ENCODE peak calls at places on chromosomes 16 and 17, in nine cellular contexts. W is AG20443; X is iPS-NIHi11; H is WTC11; K is H54; B is gastrocnemius medialis; S is stimulated activated CD4-positive, alpha-beta T cell treated with anti-CD3 and anti-CD28 coated beads, Interleukin-1b, Interleukin-23, amount 100 ng/mL, for 1 hour; V is fibroblast of the conjunctiva; F is progenitor cell of endocrine pancreas. N is an unnamed sample.

GRCh38 chr16:67767953-67768352 is 38.4 kb downstream of the RANBP10 start:
- DNase-seq in K (no peak), X (no peak), S (no peak), H (no peak), W (no peak), V (peak), B (no peak), F (no peak), N (no peak)

GRCh38 chr17:77942111-77942988 is 16.2 kb upstream of the TNRC6C start:
- DNase-seq in V (no peak), K (no peak), B (no peak), X (no peak), F (no peak), S (no peak), H (no peak), W (no peak), N (no peak)

GRCh38 chr17:9499041-9499440 is 76.6 kb downstream of the STX8 start:
- DNase-seq in F (no peak), S (no peak), W (no peak), B (no peak), H (no peak), V (no peak), X (no peak), K (no peak), N (no peak)

GRCh38 chr17:54900457-54901229 is at the start of gene TOM1L1:
- DNase-seq in V (peak), H (peak), S (no peak), W (peak), X (peak), B (peak), F (peak), K (peak), N (peak)

GRCh38 chr17:66975614-66976378 is 11.3 kb downstream of the CACNG4 start:
- DNase-seq in S (no peak), X (peak), B (peak), V (no peak), K (no peak), W (no peak), H (peak), F (no peak), N (peak)

GRCh38 chr16:4746991-4747574 is 12.7 kb downstream of the DNAAF8 start:
- DNase-seq in F (no peak), V (peak), W (no peak), S (no peak), X (no peak), H (no peak), K (no peak), B (no peak), N (no peak)

GRCh38 chr16:76176153-76176552 is 101.0 kb upstream of the CNTNAP4 start:
- DNase-seq in K (no peak), B (no peak), F (no peak), X (no peak), S (no peak), W (no peak), H (no peak), V (no peak), N (no peak)

GRCh38 chr16:75096730-75097129 is 19.9 kb downstream of the LDHD start:
- DNase-seq in X (peak), V (no peak), B (no peak), F (no peak), W (peak), K (no peak), S (no peak), H (peak), N (peak)

GRCh38 chr16:68732068-68732680 is 4.9 kb upstream of the CDH1 start:
- DNase-seq in B (no peak), F (no peak), W (no peak), V (no peak), S (no peak), H (peak), K (peak), X (peak), N (peak)

GRCh38 chr16:27475561-27475960 is 73.6 kb downstream of the IL21R start:
- DNase-seq in X (no peak), S (no peak), W (peak), H (no peak), K (peak), B (no peak), F (no peak), V (no peak), N (no peak)

GRCh38 chr16:29784157-29784556 is 6.1 kb downstream of the ZG16 start:
- DNase-seq in X (no peak), V (no peak), H (no peak), B (no peak), F (no peak), K (no peak), W (no peak), S (no peak), N (no peak)

GRCh38 chr17:82435103-82435502 is 15.4 kb downstream of the CYBC1 start:
- DNase-seq in V (no peak), X (no peak), K (peak), H (no peak), W (no peak), S (no peak), F (no peak), B (no peak), N (no peak)

GRCh38 chr16:8944113-8944765 is 19.5 kb downstream of the USP7 start:
- DNase-seq in V (no peak), X (no peak), S (no peak), K (no peak), W (no peak), F (no peak), H (no peak), B (no peak), N (no peak)

GRCh38 chr16:56916571-56917403 is 15.2 kb upstream of the HERPUD1 start:
- DNase-seq in H (no peak), X (no peak), V (no peak), K (no peak), W (no peak), S (no peak), F (no peak), B (no peak), N (no peak)

GRCh38 chr16:77946834-77947233 is 75.5 kb upstream of the CLEC3A start:
- DNase-seq in K (no peak), V (no peak), F (no peak), X (peak), S (no peak), H (no peak), W (no peak), B (no peak), N (peak)

GRCh38 chr17:39144414-39144813 is 7.0 kb downstream of the PLXDC1 start:
- DNase-seq in K (no peak), V (peak), B (peak), W (peak), S (no peak), H (no peak), F (no peak), X (no peak), N (no peak)

GRCh38 chr17:1474402-1475189 is 17.9 kb downstream of the MYO1C start:
- DNase-seq in K (no peak), V (no peak), H (no peak), F (no peak), S (no peak), X (no peak), W (no peak), B (no peak), N (no peak)

GRCh38 chr17:30380106-30380420 is 1.3 kb downstream of the CPD start:
- DNase-seq in X (no peak), F (no peak), H (no peak), W (no peak), S (no peak), K (no peak), B (no peak), V (no peak), N (no peak)

GRCh38 chr17:61574542-61575351 is 16.3 kb downstream of the NACA2 start:
- DNase-seq in S (no peak), F (no peak), X (peak), B (no peak), V (peak), W (peak), H (peak), K (peak), N (peak)

GRCh38 chr17:28405632-28406477 is at the start of gene SLC46A1:
- DNase-seq in K (peak), W (peak), V (no peak), F (peak), X (peak), B (no peak), S (peak), H (peak), N (peak)

GRCh38 chr17:48393271-48393670 is 36.7 kb downstream of the SKAP1 start:
- DNase-seq in F (no peak), H (no peak), S (no peak), X (no peak), W (peak), V (no peak), K (no peak), B (no peak), N (no peak)

GRCh38 chr16:66296591-66296990 is 69.9 kb upstream of the CDH5 start:
- DNase-seq in X (no peak), V (no peak), H (no peak), S (no peak), K (no peak), F (no peak), W (no peak), B (no peak), N (no peak)

GRCh38 chr17:32792207-32792606 is 84.7 kb downstream of the MYO1D start:
- DNase-seq in S (no peak), X (no peak), K (no peak), F (no peak), W (no peak), H (no peak), V (no peak), B (no peak), N (no peak)

GRCh38 chr16:4913130-4913773 is 23.7 kb downstream of the PPL start:
- DNase-seq in X (no peak), K (no peak), V (no peak), H (no peak), F (no peak), B (no peak), W (no peak), S (no peak), N (no peak)